ENCODE peak calls at places on chromosomes 2 and 18, in seven cellular contexts. S is endothelial cell of umbilical vein, D is hepatocyte, F is dorsolateral prefrontal cortex, K is ovary, L is lower lobe of right lung, M is lung. B is an unnamed sample.
A peak's percentile ranks its signal among the peaks of the same experiment; 100 is the strongest.

GRCh38 chr2:149861034-149861433 is 273.5 kb upstream of the MMADHC start:
- DNase-seq in S (no peak), D (no peak), F (no peak), K (no peak), L (no peak), M (no peak), B (no peak)

GRCh38 chr2:123514808-123515207 is 510.3 kb upstream of the CNTNAP5 start:
- DNase-seq in S (no peak), D (no peak), F (no peak), K (no peak), L (no peak), M (no peak), B (no peak)

GRCh38 chr18:31931886-31932240 is 11.1 kb downstream of the TRAPPC8 start:
- DNase-seq in S (no peak), D (no peak), F (no peak), K (no peak), L (no peak), M (no peak), B (no peak)

GRCh38 chr2:109613922-109614714 is at the start of the genes SEPTIN10 and SOWAHC:
- DNase-seq in S (peak; percentile 99), D (peak; percentile 99), F (peak; percentile 93), K (peak; percentile 96), L (peak; percentile 99), M (peak; percentile 96), B (peak; percentile 99)

GRCh38 chr18:34493099-34493544 is 217.0 kb upstream of the DTNA start:
- DNase-seq in S (peak; percentile 87), D (peak; percentile 87), F (peak; percentile 89), K (peak; percentile 16), L (peak; percentile 76), M (peak; percentile 58), B (peak; percentile 89)

GRCh38 chr2:181742908-181743722 is 62.8 kb upstream of the NEUROD1 start:
- DNase-seq in S (peak; percentile 83), D (peak; percentile 62), F (no peak), K (no peak), L (no peak), M (no peak), B (peak; percentile 71)

GRCh38 chr18:9173770-9174233 is 37.2 kb downstream of the ANKRD12 start:
- DNase-seq in S (no peak), D (no peak), F (no peak), K (no peak), L (no peak), M (no peak), B (no peak)

GRCh38 chr2:231464576-231465540 is 574 bp upstream of the NCL start:
- DNase-seq in S (no peak), D (peak; percentile 99), F (peak; percentile 97), K (peak; percentile 98), L (peak; percentile 98), M (peak; percentile 98), B (peak; percentile 12)

GRCh38 chr18:50559750-50560680 is at the start of gene MAPK4:
- DNase-seq in S (no peak), D (peak; percentile 82), F (peak; percentile 70), K (peak; percentile 57), L (peak; percentile 58), M (no peak), B (peak; percentile 51)

GRCh38 chr2:73830871-73831401 is 2.2 kb downstream of the STAMBP start:
- DNase-seq in S (peak; percentile 12), D (no peak), F (no peak), K (no peak), L (no peak), M (no peak), B (peak; percentile 97)

GRCh38 chr2:205654878-205655601 is 27.3 kb upstream of the NRP2 start:
- DNase-seq in S (no peak), D (no peak), F (no peak), K (no peak), L (no peak), M (no peak), B (peak; percentile 82)

GRCh38 chr2:181813963-181814565 is 77.5 kb upstream of the ITPRID2 start:
- DNase-seq in S (peak; percentile 81), D (peak; percentile 62), F (no peak), K (no peak), L (no peak), M (no peak), B (peak; percentile 27)

GRCh38 chr18:74446631-74447403 is 10.3 kb downstream of the DIPK1C start:
- DNase-seq in S (no peak), D (no peak), F (no peak), K (no peak), L (no peak), M (no peak), B (no peak)

GRCh38 chr2:67572721-67573485 is 175.8 kb downstream of the ETAA1 start:
- DNase-seq in S (no peak), D (no peak), F (no peak), K (no peak), L (no peak), M (no peak), B (no peak)

GRCh38 chr18:858016-858415 is 46.0 kb upstream of the YES1 start:
- DNase-seq in S (no peak), D (no peak), F (no peak), K (no peak), L (no peak), M (no peak), B (no peak)

GRCh38 chr2:237291138-237291792 is 122.7 kb downstream of the COL6A3 start:
- DNase-seq in S (peak; percentile 99), D (peak; percentile 96), F (peak; percentile 79), K (peak; percentile 97), L (peak; percentile 89), M (peak; percentile 95), B (peak; percentile 95)

GRCh38 chr2:188746727-188747126 is 227.4 kb upstream of the COL3A1 start:
- DNase-seq in S (peak; percentile 28), D (no peak), F (no peak), K (no peak), L (no peak), M (no peak), B (peak; percentile 28)

GRCh38 chr2:181781082-181781786 is 100.9 kb upstream of the NEUROD1 start:
- DNase-seq in S (no peak), D (no peak), F (no peak), K (no peak), L (peak; percentile 37), M (no peak), B (no peak)

GRCh38 chr2:2719015-2719414 is 387.9 kb upstream of the MYT1L start:
- DNase-seq in S (no peak), D (peak; percentile 25), F (no peak), K (no peak), L (no peak), M (no peak), B (no peak)

GRCh38 chr2:67871696-67872320 is 191.0 kb downstream of the C1D start:
- DNase-seq in S (peak; percentile 84), D (peak; percentile 30), F (no peak), K (no peak), L (no peak), M (no peak), B (peak; percentile 24)

GRCh38 chr2:66522591-66523379 is 87.9 kb downstream of the MEIS1 start:
- DNase-seq in S (no peak), D (no peak), F (no peak), K (no peak), L (no peak), M (no peak), B (no peak)
- H3K4me3 ChIP-seq in S (no peak overlapping the region), D (no peak overlapping the region), F (no peak overlapping the region), K (no peak overlapping the region), L (no peak overlapping the region), M (no peak overlapping the region), B (no peak overlapping the region)

DNA sequence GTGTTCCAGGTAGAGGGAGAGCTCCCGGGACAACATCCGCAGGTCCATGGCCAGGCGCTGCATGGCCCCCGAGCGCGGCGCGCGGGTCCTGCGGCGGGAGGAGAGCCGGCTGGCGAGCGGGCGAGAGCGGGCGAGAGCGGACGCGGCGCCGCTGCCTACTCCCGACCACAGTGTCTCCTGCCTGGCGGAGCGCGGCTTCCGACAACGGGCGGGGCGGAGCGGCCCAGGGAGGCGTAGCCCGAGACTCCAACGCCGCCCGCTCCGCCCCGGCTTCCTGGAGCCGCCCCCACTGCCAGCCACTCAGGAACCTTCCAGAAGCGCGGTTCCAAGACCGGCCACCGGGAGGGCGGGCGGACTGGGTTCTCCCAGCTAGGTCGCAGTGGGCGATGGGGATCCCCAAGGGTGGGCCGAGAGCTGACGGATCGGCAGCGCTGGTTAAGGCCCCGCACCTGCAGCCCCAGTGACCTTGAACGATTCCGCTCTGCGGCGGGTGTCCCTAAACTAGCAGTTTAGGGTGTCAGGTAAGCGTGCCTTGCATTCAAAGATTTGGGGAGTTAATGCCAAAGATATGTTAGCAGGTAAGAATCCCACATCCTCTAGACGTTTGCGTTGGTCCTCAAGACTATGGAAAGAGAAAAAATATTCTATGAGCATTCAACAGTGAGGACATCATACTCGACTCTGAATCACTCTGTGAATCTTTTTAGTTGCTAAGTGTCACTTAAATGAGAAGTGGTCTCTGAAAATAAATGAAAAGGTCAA is at the start of gene ABHD3:
- DNase-seq in S (peak; percentile 88), D (peak; percentile 98), F (peak; percentile 94), K (peak; percentile 90), L (peak; percentile 97), M (peak; percentile 95), B (peak; percentile 97)
- TF ChIP-seq CTCF in S (peak; percentile 59), D (peak; percentile 33), F (peak; percentile 34), K (peak; percentile 70), L (peak; percentile 61), M (peak; percentile 5), B (peak; percentile 49)

GRCh38 chr2:46697830-46698323 is 217.7 kb downstream of the MCFD2 start:
- DNase-seq in S (no peak), D (peak; percentile 24), F (no peak), K (no peak), L (no peak), M (no peak), B (no peak)
- H3K4me3 ChIP-seq in S (peak overlapping the region; percentile 77), D (no peak overlapping the region), F (peak overlapping the region; percentile 88), K (peak overlapping the region; percentile 68), L (peak overlapping the region; percentile 76), M (no peak overlapping the region), B (peak overlapping the region; percentile 77)

GRCh38 chr2:134122610-134123009 is 131.3 kb upstream of the MGAT5 start:
- DNase-seq in S (no peak), D (no peak), F (no peak), K (no peak), L (no peak), M (no peak), B (no peak)
- TF ChIP-seq CTCF in S (no peak), D (no peak), F (no peak), K (no peak), L (no peak), M (no peak), B (no peak)

GRCh38 chr2:27249891-27250651 is 12.8 kb downstream of the SLC30A3 start:
- DNase-seq in S (peak; percentile 64), D (peak; percentile 69), F (no peak), K (no peak), L (peak; percentile 68), M (peak; percentile 49), B (peak; percentile 52)
- H3K4me3 ChIP-seq in S (no peak overlapping the region), D (no peak overlapping the region), F (no peak overlapping the region), K (no peak overlapping the region), L (no peak overlapping the region), M (no peak overlapping the region), B (no peak overlapping the region)

DNA sequence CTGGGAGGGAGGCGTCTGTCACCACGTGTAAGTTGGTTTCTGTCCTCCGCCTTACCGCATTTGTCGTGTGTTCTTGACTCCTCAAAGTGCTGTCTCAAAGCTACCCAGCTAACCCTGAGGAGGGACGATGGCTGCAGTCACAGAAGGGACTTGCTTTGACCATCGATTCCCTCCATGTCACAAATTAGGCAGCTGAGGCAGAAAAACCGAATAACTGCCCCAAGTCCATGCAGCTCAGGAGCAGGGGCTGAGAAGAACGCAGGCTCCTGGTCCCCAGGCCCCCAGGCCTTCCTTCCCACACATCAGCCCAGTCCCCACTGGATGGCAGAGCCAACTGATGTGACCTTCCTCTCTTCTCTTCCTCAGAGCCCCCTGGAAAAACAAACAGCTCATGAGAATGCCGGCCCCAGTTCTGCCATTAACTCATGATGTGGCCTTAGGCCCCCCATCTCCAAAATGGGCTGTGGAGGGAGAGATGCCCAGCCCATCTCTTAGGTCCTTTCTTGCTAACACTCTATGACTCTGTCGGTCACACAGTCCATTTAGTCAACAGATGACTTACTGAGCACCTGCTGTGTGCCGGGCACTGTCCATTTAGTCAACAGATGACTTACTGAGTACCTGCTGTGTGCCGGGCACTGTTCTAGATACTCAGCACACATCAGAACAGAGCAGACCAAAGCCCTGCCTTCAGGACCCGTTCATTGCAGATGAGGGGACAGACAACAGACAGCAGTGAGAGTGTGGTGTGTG is 19.6 kb downstream of the MTERF4 start:
- DNase-seq in S (no peak), D (no peak), F (no peak), K (no peak), L (no peak), M (no peak), B (no peak)
- TF ChIP-seq CTCF in S (no peak), D (no peak), F (no peak), K (no peak), L (no peak), M (no peak), B (no peak)